ENCODE peak calls at places on chromosome 1, in nine cellular contexts. K is RPMI7951, R is smooth muscle cell of the brain vasculature, A is osteocyte, T is RCC 7860, S is H54, G is hepatocyte, F is cortex of kidney, N is NCI-H774. O is an unnamed sample.

GRCh38 chr1:19013826-19014548 is 57.5 kb upstream of the IFFO2 start:
- DNase-seq in K (no peak), R (no peak), A (peak), T (peak), S (no peak), G (peak), F (no peak), N (no peak), O (no peak)

GRCh38 chr1:207863893-207864535 is 46.9 kb downstream of the CD34 start:
- DNase-seq in K (no peak), R (no peak), A (no peak), T (no peak), S (no peak), G (no peak), F (no peak), N (no peak), O (no peak)

GRCh38 chr1:30101016-30101415 is 622.4 kb downstream of the MATN1 start:
- DNase-seq in K (no peak), R (no peak), A (no peak), T (no peak), S (no peak), G (no peak), F (no peak), N (no peak), O (no peak)

GRCh38 chr1:184665329-184665728 is 89.3 kb downstream of the EDEM3 start:
- DNase-seq in K (no peak), R (no peak), A (peak), T (no peak), S (no peak), G (no peak), F (no peak), N (no peak), O (no peak)

GRCh38 chr1:227761621-227762230 is 26.5 kb downstream of the SNAP47 start:
- DNase-seq in K (no peak), R (no peak), A (no peak), T (no peak), S (no peak), G (no peak), F (no peak), N (no peak), O (no peak)

GRCh38 chr1:212587304-212588136 is 21.0 kb upstream of the ATF3 start:
- DNase-seq in K (no peak), R (no peak), A (no peak), T (no peak), S (no peak), G (no peak), F (no peak), N (no peak), O (no peak)

GRCh38 chr1:18110968-18111367 is 3.4 kb downstream of the IGSF21 start:
- DNase-seq in K (no peak), R (no peak), A (no peak), T (no peak), S (no peak), G (no peak), F (no peak), N (no peak), O (no peak)

GRCh38 chr1:10648689-10649483 is 147.6 kb downstream of the CASZ1 start:
- DNase-seq in K (peak), R (no peak), A (no peak), T (no peak), S (no peak), G (no peak), F (no peak), N (no peak), O (no peak)

GRCh38 chr1:201628490-201628889 is 89.6 kb downstream of the NAV1 start:
- DNase-seq in K (no peak), R (no peak), A (no peak), T (no peak), S (no peak), G (no peak), F (no peak), N (peak), O (peak)